ENCODE peak calls at places on chromosome 1, in five cellular contexts. Y is breast epithelium, A is PC-9, V is Panc1, M is thoracic aorta. Z is an unnamed sample.
A peak's percentile ranks its signal among the peaks of the same experiment; 100 is the strongest.

GRCh38 chr1:50898773-50899172 is 61.3 kb downstream of the FAF1 start:
- DNase-seq in V (no peak), M (no peak), A (no peak), Y (no peak), Z (no peak)

GRCh38 chr1:212414328-212415106 is at the start of gene PACC1:
- DNase-seq in A (peak; percentile 93), V (peak; percentile 25), M (peak; percentile 56), Y (peak; percentile 79), Z (peak; percentile 91)

GRCh38 chr1:4711191-4711915 is 56.9 kb downstream of the AJAP1 start:
- DNase-seq in Y (no peak), M (no peak), A (no peak), V (no peak), Z (peak; percentile 39)

GRCh38 chr1:229132706-229133105 is 138.2 kb upstream of the RAB4A start:
- DNase-seq in Y (no peak), A (no peak), M (no peak), V (no peak), Z (no peak)

GRCh38 chr1:247295274-247295684 is 36.4 kb downstream of the ZNF496 start:
- DNase-seq in V (no peak), A (no peak), M (no peak), Y (no peak), Z (peak; percentile 64)

GRCh38 chr1:212683357-212683722 is 16.3 kb downstream of the BATF3 start:
- DNase-seq in M (no peak), Y (no peak), V (no peak), A (no peak), Z (no peak)

GRCh38 chr1:24018611-24019580 is 38.8 kb upstream of the SRSF10 start:
- DNase-seq in A (peak; percentile 95), M (peak; percentile 98), Y (peak; percentile 99), V (peak; percentile 87), Z (peak; percentile 100)

GRCh38 chr1:75423616-75424015 is 187.3 kb downstream of the SLC44A5 start:
- DNase-seq in A (no peak), Y (no peak), V (no peak), M (no peak), Z (peak; percentile 1)

GRCh38 chr1:184911830-184912229 is 62.5 kb downstream of the NIBAN1 start:
- DNase-seq in V (no peak), A (no peak), Y (no peak), M (no peak), Z (no peak)

GRCh38 chr1:31524196-31524967 is 51.9 kb upstream of the TINAGL1 start:
- DNase-seq in A (no peak), V (no peak), Y (no peak), M (no peak), Z (no peak)

GRCh38 chr1:248421384-248421783 is 18.5 kb downstream of the OR2T1 start:
- DNase-seq in Y (no peak), A (no peak), M (no peak), V (no peak), Z (no peak)

GRCh38 chr1:220684890-220685289 is 5.3 kb upstream of the C1orf115 start:
- DNase-seq in V (no peak), A (no peak), Y (no peak), M (no peak), Z (peak; percentile 38)

GRCh38 chr1:44670751-44671640 is 3.3 kb downstream of the TMEM53 start:
- DNase-seq in A (no peak), Y (peak; percentile 5), M (no peak), V (no peak), Z (no peak)

GRCh38 chr1:2110191-2110737 is 60.1 kb downstream of the PRKCZ start:
- DNase-seq in V (no peak), M (no peak), Y (no peak), A (no peak), Z (no peak)

GRCh38 chr1:10068605-10069294 is 36.0 kb downstream of the UBE4B start:
- DNase-seq in M (no peak), Y (no peak), V (no peak), A (no peak), Z (no peak)

GRCh38 chr1:39195166-39196111 is 9.1 kb upstream of the MACF1 start:
- DNase-seq in Y (no peak), A (no peak), M (no peak), V (no peak), Z (no peak)

GRCh38 chr1:153752561-153753195 is 22.5 kb upstream of the SLC27A3 start:
- DNase-seq in V (no peak), Y (no peak), A (no peak), M (peak; percentile 71), Z (peak; percentile 93)

GRCh38 chr1:247865416-247865815 is 8.4 kb downstream of the TRIM58 start:
- DNase-seq in M (no peak), V (no peak), A (no peak), Y (no peak), Z (no peak)

GRCh38 chr1:209704584-209704983 is at the start of gene HSD11B1:
- DNase-seq in V (no peak), M (peak; percentile 13), Y (peak; percentile 53), A (no peak), Z (peak; percentile 98)

GRCh38 chr1:39105841-39106765 is 80.0 kb downstream of the NDUFS5 start:
- DNase-seq in A (no peak), Y (no peak), M (no peak), V (no peak), Z (peak; percentile 59)

GRCh38 chr1:166905136-166905535 is 29.1 kb upstream of the TADA1 start:
- DNase-seq in M (no peak), Y (no peak), V (no peak), A (no peak), Z (no peak)

GRCh38 chr1:58155418-58156123 is 391.0 kb downstream of the OMA1 start:
- DNase-seq in Y (no peak), M (no peak), V (no peak), A (no peak), Z (peak; percentile 11)

GRCh38 chr1:235972316-235973090 is 92.4 kb downstream of the NID1 start:
- DNase-seq in V (no peak), M (no peak), Y (no peak), A (no peak), Z (peak; percentile 88)

GRCh38 chr1:92030701-92031107 is 919 bp downstream of the EPHX4 start:
- DNase-seq in Y (no peak), V (no peak), M (no peak), A (peak; percentile 44), Z (peak; percentile 15)

GRCh38 chr1:9615316-9616063 is 26.8 kb downstream of the TMEM201 start:
- DNase-seq in Y (no peak), M (no peak), A (peak; percentile 48), V (peak; percentile 35), Z (peak; percentile 58)

GRCh38 chr1:31745071-31745897 is 18.9 kb downstream of the ADGRB2 start:
- DNase-seq in Y (no peak), A (peak; percentile 68), M (no peak), V (no peak), Z (peak; percentile 83)

GRCh38 chr1:156584813-156585212 is 5.3 kb downstream of the TTC24 start:
- DNase-seq in A (no peak), V (no peak), M (no peak), Y (no peak), Z (no peak)

GRCh38 chr1:236908669-236909068 is 95.6 kb downstream of the MT1HL1 start:
- DNase-seq in M (no peak), A (no peak), Y (no peak), V (no peak), Z (no peak)

GRCh38 chr1:43306688-43307457 is 6.1 kb downstream of the TIE1 start:
- DNase-seq in V (no peak), Y (peak; percentile 35), M (no peak), A (no peak), Z (no peak)

GRCh38 chr1:99173282-99173681 is 91.0 kb upstream of the PLPPR4 start:
- DNase-seq in Y (no peak), A (no peak), V (no peak), M (no peak), Z (no peak)

GRCh38 chr1:205275916-205276315 is 45.6 kb downstream of the NUAK2 start:
- DNase-seq in M (no peak), V (no peak), Y (no peak), A (no peak), Z (no peak)

GRCh38 chr1:82778612-82779011 is 977.9 kb downstream of the ADGRL2 start:
- DNase-seq in A (no peak), M (no peak), V (no peak), Y (no peak), Z (peak; percentile 2)

GRCh38 chr1:206705187-206705586 is 20.5 kb downstream of the MAPKAPK2 start:
- DNase-seq in V (no peak), Y (no peak), M (no peak), A (no peak), Z (no peak)

GRCh38 chr1:51973587-51974474 is 16.7 kb downstream of the RAB3B start:
- DNase-seq in M (no peak), A (no peak), V (no peak), Y (no peak), Z (no peak)

GRCh38 chr1:206979379-206980043 is 9.3 kb upstream of the FCAMR start:
- DNase-seq in M (no peak), V (no peak), A (no peak), Y (no peak), Z (peak; percentile 33)

GRCh38 chr1:55035904-55036303 is 3.4 kb upstream of the PCSK9 start:
- DNase-seq in A (no peak), V (no peak), Y (no peak), M (no peak), Z (no peak)
- TF ChIP-seq CTCF in A (no peak), V (no peak), Y (no peak), M (no peak), Z (no peak)

DNA sequence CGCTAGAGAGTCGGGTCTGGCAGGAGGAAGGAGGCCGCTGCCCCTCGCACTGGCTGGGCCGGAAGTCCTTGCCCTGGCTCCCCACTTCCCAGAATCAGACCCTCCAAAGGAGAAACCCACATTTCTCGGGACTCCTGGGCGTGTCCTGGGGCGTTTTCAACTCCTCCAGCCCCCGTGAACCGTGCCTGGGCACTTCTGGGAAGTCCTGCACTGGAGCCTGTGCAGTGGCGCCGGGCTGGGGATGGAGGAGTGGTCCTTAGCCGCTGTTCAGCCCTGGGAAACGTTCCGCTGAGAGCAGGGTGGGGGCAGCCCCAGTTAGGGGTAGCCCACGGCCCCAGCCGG is 3.0 kb downstream of the IGSF21 start:
- DNase-seq in V (no peak), Y (no peak), A (no peak), M (no peak), Z (no peak)
- H3K27me3 ChIP-seq in V (peaks cover 26% of the 10 kb centered on the region), Y (peaks cover 15% of the 10 kb centered on the region), A (peaks cover 6% of the 10 kb centered on the region), M (peaks cover 8% of the 10 kb centered on the region), Z (peaks cover 100% of the 10 kb centered on the region)

DNA sequence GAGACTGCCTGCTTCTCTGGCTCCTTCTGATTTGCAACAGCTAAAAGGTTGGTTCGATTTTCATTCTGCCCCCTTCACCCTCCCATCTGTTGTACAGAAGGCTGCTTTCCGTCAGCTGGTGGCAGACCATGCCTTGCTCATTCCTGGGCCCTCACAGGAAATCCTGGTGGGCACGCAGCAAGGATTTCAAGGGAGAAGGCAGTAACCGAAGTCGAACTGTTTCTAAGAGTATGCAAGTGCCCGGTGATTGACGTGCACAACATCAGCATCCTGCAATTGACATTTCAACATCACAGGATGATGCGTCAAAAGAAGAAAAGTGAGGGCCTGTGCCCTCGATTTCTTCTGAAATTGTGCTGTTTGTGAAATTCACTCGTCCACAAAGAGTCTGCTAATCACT is 83.8 kb downstream of the PLPP3 start:
- DNase-seq in M (no peak), Y (no peak), V (no peak), A (no peak), Z (no peak)
- H3K27ac ChIP-seq in M (no peak overlapping the region), Y (no peak overlapping the region), V (no peak overlapping the region), A (no peak overlapping the region), Z (peak overlapping the region; percentile 60)

GRCh38 chr1:40722622-40723021 is 31.1 kb downstream of the NFYC start:
- DNase-seq in Y (no peak), A (no peak), M (no peak), V (no peak), Z (no peak)
- TF ChIP-seq CTCF in Y (no peak), A (no peak), M (no peak), V (no peak), Z (no peak)

Z was measured in cardiac muscle cell.